ENCODE peak calls at places on chromosomes 2 and 18, in eight cellular contexts. S, J, M, G, Q, D, Y and Z are unnamed samples. For H3K4me1 and H3K36me3, the result is how much of the 10 kb centered on the place peaks cover.

GRCh38 chr18:40651163-40651562 is 1303.9 kb upstream of the PIK3C3 start:
- DNase-seq in Y (no peak), G (no peak), S (no peak), D (no peak), M (no peak), Q (no peak), J (no peak), Z (no peak)

GRCh38 chr2:33583194-33583938 is 15.7 kb downstream of the FAM98A start:
- DNase-seq in S (peak), M (no peak), G (peak), D (no peak), J (peak), Y (peak), Q (peak), Z (peak)

GRCh38 chr2:85642725-85643124 is 25.3 kb downstream of the SFTPB start:
- DNase-seq in Q (no peak), S (no peak), M (no peak), Y (no peak), G (no peak), J (no peak), D (no peak), Z (no peak)

GRCh38 chr2:171009386-171009785 is 80.3 kb downstream of the GORASP2 start:
- DNase-seq in D (no peak), M (no peak), J (no peak), Q (no peak), S (no peak), Y (no peak), G (no peak), Z (no peak)

GRCh38 chr2:128234613-128235012 is 84.1 kb downstream of the HS6ST1 start:
- DNase-seq in G (no peak), J (no peak), Q (no peak), S (no peak), M (no peak), Y (no peak), D (no peak), Z (no peak)

GRCh38 chr2:70732736-70733427 is 35.1 kb downstream of the ADD2 start:
- DNase-seq in G (no peak), Q (no peak), M (no peak), J (no peak), S (no peak), D (no peak), Y (no peak), Z (no peak)

GRCh38 chr2:177474904-177475474 is 82.4 kb downstream of the AGPS start:
- DNase-seq in G (peak), Y (no peak), M (no peak), J (no peak), Q (no peak), D (no peak), S (no peak), Z (no peak)

GRCh38 chr2:174013310-174013751 is 48.2 kb upstream of the SP3 start:
- DNase-seq in M (peak), Y (no peak), D (peak), J (no peak), G (no peak), S (peak), Q (peak), Z (no peak)

GRCh38 chr2:156680266-156680665 is 244.1 kb downstream of the GPD2 start:
- DNase-seq in M (no peak), Q (no peak), G (no peak), D (no peak), Y (no peak), S (no peak), J (no peak), Z (no peak)

GRCh38 chr2:222133897-222134296 is 164.9 kb downstream of the PAX3 start:
- DNase-seq in S (no peak), Q (no peak), D (no peak), G (no peak), Y (no peak), M (no peak), J (no peak), Z (no peak)

GRCh38 chr2:173290518-173290917 is 64.2 kb upstream of the CDCA7 start:
- DNase-seq in J (no peak), S (no peak), Y (no peak), D (no peak), M (no peak), G (no peak), Q (no peak), Z (no peak)

GRCh38 chr2:55875434-55876135 is 48.0 kb downstream of the EFEMP1 start:
- DNase-seq in J (no peak), Q (no peak), S (no peak), G (peak), Y (no peak), D (no peak), M (no peak), Z (no peak)

GRCh38 chr2:25259744-25260124 is 82.0 kb downstream of the DNMT3A start:
- DNase-seq in S (no peak), Q (peak), D (no peak), G (no peak), Y (no peak), M (no peak), J (no peak), Z (no peak)

GRCh38 chr2:40282428-40282827 is 169.5 kb downstream of the SLC8A1 start:
- DNase-seq in Q (no peak), G (peak), D (no peak), M (no peak), Y (peak), S (no peak), J (no peak), Z (no peak)

GRCh38 chr2:73284296-73285161 is at the start of gene FBXO41:
- DNase-seq in Y (peak), M (peak), G (peak), S (no peak), Q (peak), D (no peak), J (peak), Z (peak)

GRCh38 chr2:84938194-84938879 is 32.6 kb upstream of the KCMF1 start:
- DNase-seq in J (peak), D (no peak), G (no peak), S (no peak), Y (no peak), Q (no peak), M (no peak), Z (no peak)

GRCh38 chr2:28683100-28683706 is 68.4 kb upstream of the PPP1CB start:
- DNase-seq in G (peak), M (peak), S (peak), Y (no peak), J (no peak), Q (peak), D (peak), Z (peak)

GRCh38 chr18:45467307-45467706 is 148.0 kb upstream of the SLC14A2 start:
- DNase-seq in D (no peak), M (no peak), Y (no peak), J (no peak), G (no peak), S (no peak), Q (no peak), Z (no peak)

GRCh38 chr2:65277791-65278449 is 50.3 kb downstream of the ACTR2 start:
- DNase-seq in D (no peak), Q (no peak), M (peak), J (no peak), S (no peak), G (peak), Y (peak), Z (no peak)

GRCh38 chr18:25298853-25299274 is 53.1 kb downstream of the ZNF521 start:
- DNase-seq in Q (no peak), G (peak), M (no peak), D (no peak), Y (no peak), S (no peak), J (no peak), Z (no peak)

GRCh38 chr18:2912357-2913299 is 65.8 kb downstream of the EMILIN2 start:
- DNase-seq in J (no peak), S (no peak), Q (no peak), Y (no peak), G (no peak), D (peak), M (no peak), Z (no peak)

GRCh38 chr2:215414674-215415073 is 21.2 kb downstream of the FN1 start:
- DNase-seq in M (no peak), G (no peak), J (no peak), S (no peak), D (no peak), Y (no peak), Q (no peak), Z (no peak)

GRCh38 chr2:176283669-176284068 is 14.4 kb downstream of the MTX2 start:
- DNase-seq in Y (no peak), M (no peak), J (no peak), S (no peak), D (no peak), G (no peak), Q (no peak), Z (no peak)

GRCh38 chr2:235394278-235394828 is 99.5 kb upstream of the AGAP1 start:
- DNase-seq in D (no peak), Q (no peak), J (no peak), Y (no peak), M (no peak), S (no peak), G (peak), Z (no peak)

GRCh38 chr2:47041065-47041464 is 114.0 kb downstream of the STPG4 start:
- DNase-seq in Q (no peak), Y (no peak), D (no peak), G (no peak), S (no peak), M (no peak), J (no peak), Z (no peak)

GRCh38 chr2:108589786-108590185 is 55.5 kb downstream of the LIMS1 start:
- DNase-seq in J (no peak), Y (no peak), S (no peak), G (no peak), M (no peak), D (no peak), Q (no peak), Z (no peak)

GRCh38 chr2:25567406-25567805 is 106.0 kb downstream of the DTNB start:
- DNase-seq in Q (peak), J (no peak), Y (peak), S (no peak), M (no peak), D (no peak), G (peak), Z (peak)

GRCh38 chr2:141455211-141455826 is 675.5 kb downstream of the LRP1B start:
- DNase-seq in G (no peak), S (no peak), Y (no peak), D (no peak), J (no peak), Q (no peak), M (no peak), Z (no peak)

GRCh38 chr2:60958800-60959199 is 58.7 kb upstream of the PEX13 start:
- DNase-seq in J (no peak), Y (no peak), D (no peak), M (no peak), G (peak), S (no peak), Q (no peak), Z (no peak)

GRCh38 chr2:36618381-36618780 is 20.4 kb upstream of the FEZ2 start:
- DNase-seq in Q (peak), M (no peak), D (no peak), J (no peak), S (no peak), G (peak), Y (peak), Z (peak)

GRCh38 chr2:227374158-227374557 is 4.9 kb downstream of the TM4SF20 start:
- DNase-seq in J (peak), Q (no peak), Y (no peak), G (peak), S (no peak), D (no peak), M (no peak), Z (peak)

GRCh38 chr2:50765146-50765545 is 266.8 kb downstream of the NRXN1 start:
- DNase-seq in M (no peak), J (no peak), Q (no peak), S (no peak), Y (no peak), D (no peak), G (no peak), Z (no peak)

GRCh38 chr2:38601463-38602135 is 1.1 kb downstream of the HNRNPLL start:
- DNase-seq in M (no peak), J (no peak), Y (peak), S (no peak), Q (peak), G (peak), D (no peak), Z (peak)

GRCh38 chr2:38602136-38602731 is 494 bp downstream of the HNRNPLL start:
- DNase-seq in J (peak), D (no peak), G (no peak), S (peak), M (peak), Y (peak), Q (peak), Z (no peak)

GRCh38 chr2:38602732-38603401 is at the start of gene HNRNPLL:
- DNase-seq in J (peak), Y (peak), D (peak), G (peak), M (peak), Q (peak), S (peak), Z (peak)

GRCh38 chr2:38603402-38604265 is 906 bp upstream of the HNRNPLL start:
- DNase-seq in J (peak), Q (peak), M (peak), S (peak), D (peak), G (peak), Y (peak), Z (peak)

GRCh38 chr2:38605298-38605830 is 2.6 kb upstream of the HNRNPLL start:
- DNase-seq in D (no peak), J (no peak), Y (peak), G (no peak), Q (no peak), M (no peak), S (no peak), Z (no peak)
- H3K4me1 ChIP-seq in D (under half), J (under half), Y (half or more), G (under half), Q (under half), M (under half), S (under half), Z (under half)

GRCh38 chr2:169865492-169865891 is 38.2 kb downstream of the UBR3 start:
- DNase-seq in S (no peak), J (no peak), D (no peak), Y (peak), M (no peak), G (no peak), Q (no peak), Z (no peak)
- H3K27ac ChIP-seq in S (no peak), J (no peak), D (no peak), Y (no peak), M (no peak), G (no peak), Q (no peak), Z (no peak)

GRCh38 chr2:163640542-163641195 is 95.1 kb downstream of the FIGN start:
- DNase-seq in D (no peak), S (no peak), M (no peak), G (no peak), J (no peak), Y (peak), Q (peak), Z (no peak)
- H3K36me3 ChIP-seq in D (under half), S (under half), M (under half), G (under half), J (under half), Y (under half), Q (under half), Z (under half)

DNA sequence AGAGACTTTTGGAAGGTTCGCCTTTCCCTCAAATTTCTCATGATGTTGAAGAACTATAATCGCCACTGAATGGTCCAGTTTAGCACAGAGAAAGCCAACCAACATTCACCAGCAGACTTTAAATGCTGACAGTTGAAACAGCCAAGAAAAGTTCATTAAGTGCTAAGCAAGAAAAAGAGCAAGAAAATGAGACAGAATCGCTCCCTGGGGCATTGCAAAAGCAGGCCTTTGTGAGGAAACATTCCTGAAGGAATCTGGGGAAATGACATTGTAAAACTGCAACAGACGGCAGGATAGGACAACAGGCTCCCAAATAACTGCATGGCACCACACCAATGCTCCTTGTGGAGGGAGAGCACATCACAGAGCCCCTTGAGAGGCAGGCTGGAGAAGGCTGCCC is 269.3 kb upstream of the ID2 start:
- DNase-seq in S (peak), G (no peak), J (no peak), Q (peak), D (no peak), Y (no peak), M (no peak), Z (peak)
- H3K4me1 ChIP-seq in S (under half), G (under half), J (under half), Q (under half), D (under half), Y (under half), M (under half), Z (under half)

GRCh38 chr2:7438855-7439254 is 521.6 kb downstream of the RNF144A start:
- DNase-seq in Q (no peak), J (no peak), G (no peak), Y (no peak), M (no peak), D (no peak), S (no peak), Z (no peak)

GRCh38 chr2:7437122-7437521 is 519.9 kb downstream of the RNF144A start:
- DNase-seq in Q (no peak), G (no peak), Y (no peak), S (no peak), M (no peak), D (no peak), J (no peak), Z (no peak)

GRCh38 chr2:7432426-7432825 is 515.2 kb downstream of the RNF144A start:
- DNase-seq in M (no peak), Y (no peak), G (no peak), S (no peak), D (no peak), Q (no peak), J (no peak), Z (no peak)

GRCh38 chr2:7437716-7438648 is 520.8 kb downstream of the RNF144A start:
- DNase-seq in Y (no peak), M (no peak), S (no peak), Q (no peak), D (no peak), G (no peak), J (no peak), Z (no peak)

GRCh38 chr2:7436096-7436906 is 519.1 kb downstream of the RNF144A start:
- DNase-seq in Q (no peak), G (no peak), J (no peak), D (no peak), Y (no peak), S (no peak), M (no peak), Z (no peak)
- H3K27ac ChIP-seq in Q (no peak), G (no peak), J (no peak), D (no peak), Y (no peak), S (no peak), M (no peak), Z (no peak)

GRCh38 chr2:3806730-3807129 is 103.4 kb downstream of the DCDC2C start:
- DNase-seq in G (no peak), J (no peak), Y (no peak), D (no peak), M (no peak), S (no peak), Q (no peak), Z (no peak)

GRCh38 chr2:3805120-3805519 is 101.7 kb downstream of the DCDC2C start:
- DNase-seq in D (no peak), M (no peak), G (no peak), S (no peak), Y (peak), Q (peak), J (no peak), Z (peak)

DNA sequence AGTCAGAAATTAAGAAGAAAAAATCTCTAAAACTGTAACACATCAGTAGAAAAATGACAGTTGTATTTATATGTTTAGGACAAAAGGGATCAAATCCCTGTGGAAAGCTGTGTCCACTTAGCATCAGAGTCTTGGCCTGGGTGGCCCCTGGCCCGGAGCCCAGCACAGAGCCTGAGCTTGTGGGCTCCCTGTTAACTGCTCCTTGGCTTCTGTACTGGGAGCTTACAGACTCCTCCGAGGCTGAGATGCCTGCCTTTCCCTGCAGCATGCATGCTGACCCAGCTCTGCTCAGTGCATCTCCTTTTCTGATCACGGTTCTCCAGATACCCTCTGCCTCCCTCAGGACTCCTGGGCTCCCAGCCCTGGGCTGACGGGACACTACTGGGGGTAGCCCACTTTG is 98.1 kb downstream of the DCDC2C start:
- DNase-seq in D (no peak), S (no peak), G (no peak), M (no peak), Q (no peak), Y (no peak), J (no peak), Z (no peak)
- H3K36me3 ChIP-seq in D (under half), S (under half), G (under half), M (under half), Q (under half), Y (under half), J (under half), Z (under half)

GRCh38 chr2:15780234-15780633 is 160.1 kb upstream of the MYCN start:
- DNase-seq in J (no peak), M (no peak), Q (no peak), D (no peak), G (no peak), Y (no peak), S (no peak), Z (no peak)

GRCh38 chr2:15782769-15783294 is 157.5 kb upstream of the MYCN start:
- DNase-seq in D (no peak), G (no peak), S (no peak), M (no peak), J (no peak), Q (no peak), Y (no peak), Z (no peak)

GRCh38 chr2:15779381-15780041 is 160.8 kb upstream of the MYCN start:
- DNase-seq in S (no peak), D (no peak), J (no peak), M (no peak), Y (no peak), G (no peak), Q (no peak), Z (no peak)

GRCh38 chr2:15782009-15782751 is 158.2 kb upstream of the MYCN start:
- DNase-seq in M (no peak), Q (no peak), J (no peak), Y (no peak), G (no peak), S (no peak), D (no peak), Z (no peak)

DNA sequence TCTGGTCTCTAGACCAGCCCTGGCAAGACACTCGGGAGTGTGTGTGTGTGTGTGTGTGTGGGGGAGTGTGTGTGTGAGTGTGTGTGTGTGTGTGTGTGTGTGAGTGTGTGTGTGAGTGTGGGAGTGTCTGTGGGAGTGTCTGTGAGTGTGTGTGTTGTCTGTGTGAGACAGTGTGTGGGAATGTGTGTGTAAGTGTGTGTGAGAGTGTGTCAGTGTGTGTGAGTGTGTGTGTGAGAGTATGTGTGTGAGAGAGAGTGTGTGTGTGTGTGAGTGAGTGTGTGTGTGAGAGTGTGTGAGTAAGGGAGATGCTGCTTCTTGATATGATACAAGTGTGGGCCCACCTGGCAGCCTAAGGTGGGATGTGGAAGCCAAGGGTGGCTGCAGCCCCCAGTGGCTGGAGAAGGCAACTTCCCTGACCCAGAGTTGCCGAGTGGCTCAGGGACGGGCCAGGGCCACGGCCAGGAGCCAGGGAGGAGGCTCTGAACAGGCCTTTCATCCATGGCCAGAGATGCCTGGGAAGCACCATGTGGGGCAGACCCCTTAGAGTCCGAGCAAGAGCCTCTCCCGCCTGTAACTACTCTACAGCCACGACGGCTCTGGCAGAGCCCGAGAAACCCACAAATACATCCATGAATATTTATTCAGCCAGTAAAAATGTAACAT is 159.3 kb upstream of the MYCN start:
- DNase-seq in M (no peak), D (no peak), Y (no peak), G (no peak), S (no peak), Q (peak), J (no peak), Z (no peak)
- H3K4me1 ChIP-seq in M (under half), D (under half), Y (under half), G (under half), S (under half), Q (under half), J (under half), Z (under half)

GRCh38 chr2:207934720-207935119 is 90.6 kb downstream of the PLEKHM3 start:
- DNase-seq in G (no peak), J (no peak), Q (no peak), Y (no peak), D (no peak), S (no peak), M (no peak), Z (no peak)
- H3K27ac ChIP-seq in G (no peak), J (no peak), Q (peak), Y (no peak), D (no peak), S (no peak), M (peak), Z (no peak)